ENCODE peak calls at places on chromosomes 16 and 17, in four cellular contexts. T is A549, S is RKO, P is AG09319. F is an unnamed sample.

GRCh38 chr17:2892305-2892971 is 96.2 kb downstream of the RAP1GAP2 start:
- DNase-seq in T (peak; percentile 94), P (peak; percentile 27), S (peak; percentile 90), F (peak; percentile 80)

GRCh38 chr17:33520404-33521032 is 227.4 kb upstream of the ASIC2 start:
- DNase-seq in T (peak; percentile 46), P (no peak), S (peak; percentile 37), F (peak; percentile 54)

GRCh38 chr16:86222965-86223551 is 287.3 kb upstream of the FOXF1 start:
- DNase-seq in T (no peak), S (no peak), P (peak; percentile 95), F (peak; percentile 88)

GRCh38 chr16:20901441-20902112 is 1.0 kb downstream of the LYRM1 start:
- DNase-seq in T (peak; percentile 57), S (peak; percentile 69), P (no peak), F (peak; percentile 45)

GRCh38 chr16:81664153-81664552 is 114.9 kb upstream of the PLCG2 start:
- DNase-seq in T (no peak), S (no peak), P (no peak), F (no peak)

GRCh38 chr17:40526668-40527067 is 25.2 kb upstream of the TNS4 start:
- DNase-seq in T (no peak), P (no peak), S (no peak), F (peak; percentile 61)

GRCh38 chr17:46732754-46733398 is 85.6 kb downstream of the WNT3 start:
- DNase-seq in S (no peak), P (no peak), T (no peak), F (no peak)

GRCh38 chr16:58329147-58329546 is 34.3 kb upstream of the PRSS54 start:
- DNase-seq in S (no peak), T (no peak), P (no peak), F (peak; percentile 47)

GRCh38 chr17:28407130-28407973 is 1.3 kb upstream of the SLC46A1 start:
- DNase-seq in T (no peak), P (no peak), S (no peak), F (no peak)

GRCh38 chr17:9206989-9207317 is 185.6 kb downstream of the NTN1 start:
- DNase-seq in S (no peak), T (no peak), P (no peak), F (no peak)

GRCh38 chr17:4782652-4783051 is 3.5 kb downstream of the VMO1 start:
- DNase-seq in P (no peak), T (no peak), S (no peak), F (no peak)

GRCh38 chr17:17044846-17045561 is 2.7 kb downstream of the MPRIP start:
- DNase-seq in P (no peak), S (no peak), T (peak; percentile 71), F (no peak)

GRCh38 chr16:66133641-66134402 is 232.7 kb upstream of the CDH5 start:
- DNase-seq in T (no peak), P (no peak), S (no peak), F (peak; percentile 46)

GRCh38 chr17:19263621-19264010 is 26.4 kb downstream of the EPN2 start:
- DNase-seq in P (no peak), T (no peak), S (peak; percentile 22), F (peak; percentile 32)

GRCh38 chr17:57666198-57666870 is 78.8 kb downstream of the CCDC182 start:
- DNase-seq in T (no peak), S (no peak), P (no peak), F (no peak)

GRCh38 chr17:409308-409847 is 56.8 kb upstream of the RPH3AL start:
- DNase-seq in T (no peak), P (no peak), S (no peak), F (no peak)

GRCh38 chr16:17346774-17347569 is 123.8 kb downstream of the XYLT1 start:
- DNase-seq in P (no peak), S (no peak), T (no peak), F (no peak)

GRCh38 chr17:66855204-66855603 is 20.3 kb downstream of the CACNG5 start:
- DNase-seq in S (no peak), T (no peak), P (no peak), F (no peak)

GRCh38 chr17:2837147-2837561 is 40.9 kb downstream of the RAP1GAP2 start:
- DNase-seq in S (no peak), T (no peak), P (no peak), F (no peak)

GRCh38 chr17:78683031-78683961 is 98.8 kb downstream of the CYTH1 start:
- DNase-seq in S (no peak), T (no peak), P (no peak), F (no peak)

GRCh38 chr17:80213651-80213975 is 6.5 kb downstream of the SGSH start:
- DNase-seq in T (no peak), S (no peak), P (no peak), F (no peak)

GRCh38 chr16:988465-989353 is 7.1 kb downstream of the SOX8 start:
- DNase-seq in S (no peak), P (no peak), T (no peak), F (no peak)

GRCh38 chr16:54331241-54332002 is 44.8 kb upstream of the IRX3 start:
- DNase-seq in P (no peak), T (no peak), S (no peak), F (no peak)

GRCh38 chr17:53353919-53354351 is 468.8 kb upstream of the KIF2B start:
- DNase-seq in P (no peak), T (no peak), S (no peak), F (no peak)

GRCh38 chr16:4537376-4538066 is 1.1 kb downstream of the CDIP1 start:
- DNase-seq in P (no peak), T (no peak), S (no peak), F (peak; percentile 43)

GRCh38 chr17:67044016-67044772 is at the start of gene CACNG1:
- DNase-seq in P (no peak), T (no peak), S (no peak), F (no peak)

GRCh38 chr16:19898924-19899604 is 14.4 kb upstream of the GPRC5B start:
- DNase-seq in P (no peak), T (peak; percentile 66), S (peak; percentile 70), F (peak; percentile 77)

F was measured in AG20443.